ENCODE peak calls at places on chromosomes 5 and 9, in eight cellular contexts. H, A, E, R, B, X, W and M are unnamed samples.

GRCh38 chr9:81456431-81456970 is 232.8 kb downstream of the TLE1 start:
- DNase-seq in A (peak; percentile 48), R (no peak), E (no peak), W (peak; percentile 31), H (no peak), X (no peak), B (no peak), M (no peak)

GRCh38 chr9:77897292-77897691 is 134.3 kb downstream of the GNAQ start:
- DNase-seq in B (no peak), E (peak; percentile 65), A (peak; percentile 6), X (no peak), R (no peak), H (no peak), W (peak; percentile 7), M (no peak)

GRCh38 chr9:114212841-114213240 is 57.5 kb downstream of the COL27A1 start:
- DNase-seq in X (no peak), B (no peak), W (no peak), E (no peak), A (no peak), R (no peak), H (no peak), M (no peak)

GRCh38 chr5:6686916-6687409 is 26.3 kb upstream of the TENT4A start:
- DNase-seq in R (no peak), H (no peak), A (peak; percentile 35), B (no peak), X (no peak), W (peak; percentile 79), E (peak; percentile 45), M (no peak)

GRCh38 chr5:107542428-107542827 is 128.3 kb downstream of the EFNA5 start:
- DNase-seq in W (peak; percentile 76), B (no peak), A (peak; percentile 95), H (no peak), E (peak; percentile 71), R (peak; percentile 55), X (peak; percentile 44), M (peak; percentile 95)

GRCh38 chr5:118070041-118070440 is 918.3 kb downstream of the DTWD2 start:
- DNase-seq in H (no peak), B (no peak), E (no peak), A (no peak), W (no peak), X (no peak), R (no peak), M (no peak)

GRCh38 chr5:124040799-124041198 is 528.8 kb downstream of the CSNK1G3 start:
- DNase-seq in R (no peak), E (no peak), X (no peak), H (no peak), W (peak; percentile 26), A (peak; percentile 37), B (no peak), M (no peak)

GRCh38 chr9:111613436-111614040 is 14.1 kb upstream of the PTGR1 start:
- DNase-seq in B (no peak), E (no peak), R (no peak), H (no peak), W (no peak), A (no peak), X (peak; percentile 35), M (no peak)

GRCh38 chr9:137354153-137354844 is 52.2 kb upstream of the NRARP start:
- DNase-seq in H (no peak), A (no peak), X (no peak), E (no peak), B (no peak), W (no peak), R (no peak), M (no peak)

GRCh38 chr9:83932001-83932400 is 10.8 kb upstream of the KIF27 start:
- DNase-seq in W (no peak), B (no peak), X (no peak), H (no peak), A (no peak), E (peak; percentile 70), R (no peak), M (no peak)

GRCh38 chr9:123310551-123311249 is 42.3 kb upstream of the STRBP start:
- DNase-seq in W (no peak), A (no peak), E (peak; percentile 57), R (no peak), B (no peak), X (no peak), H (no peak), M (no peak)

GRCh38 chr9:109469646-109470358 is 28.3 kb downstream of the PTPN3 start:
- DNase-seq in A (peak; percentile 81), E (peak; percentile 76), B (peak; percentile 18), X (peak; percentile 75), H (peak; percentile 21), W (peak; percentile 85), R (peak; percentile 60), M (no peak)

GRCh38 chr5:129306725-129307124 is 153.4 kb upstream of the ADAMTS19 start:
- DNase-seq in E (no peak), W (no peak), X (no peak), A (no peak), R (no peak), H (no peak), B (no peak), M (no peak)

GRCh38 chr5:172606156-172606785 is 34.8 kb upstream of the NEURL1B start:
- DNase-seq in X (no peak), E (no peak), H (no peak), A (no peak), B (no peak), W (no peak), R (no peak), M (no peak)

GRCh38 chr5:172603425-172603824 is 37.6 kb upstream of the NEURL1B start:
- DNase-seq in E (no peak), A (peak; percentile 2), W (peak; percentile 42), B (no peak), X (no peak), R (no peak), H (no peak), M (no peak)

GRCh38 chr5:172600571-172600970 is 40.5 kb upstream of the NEURL1B start:
- DNase-seq in B (no peak), R (peak; percentile 39), E (no peak), W (no peak), A (no peak), X (no peak), H (no peak), M (no peak)

GRCh38 chr5:172605466-172605865 is 35.6 kb upstream of the NEURL1B start:
- DNase-seq in R (no peak), A (no peak), H (no peak), E (no peak), B (no peak), X (no peak), W (no peak), M (no peak)

DNA sequence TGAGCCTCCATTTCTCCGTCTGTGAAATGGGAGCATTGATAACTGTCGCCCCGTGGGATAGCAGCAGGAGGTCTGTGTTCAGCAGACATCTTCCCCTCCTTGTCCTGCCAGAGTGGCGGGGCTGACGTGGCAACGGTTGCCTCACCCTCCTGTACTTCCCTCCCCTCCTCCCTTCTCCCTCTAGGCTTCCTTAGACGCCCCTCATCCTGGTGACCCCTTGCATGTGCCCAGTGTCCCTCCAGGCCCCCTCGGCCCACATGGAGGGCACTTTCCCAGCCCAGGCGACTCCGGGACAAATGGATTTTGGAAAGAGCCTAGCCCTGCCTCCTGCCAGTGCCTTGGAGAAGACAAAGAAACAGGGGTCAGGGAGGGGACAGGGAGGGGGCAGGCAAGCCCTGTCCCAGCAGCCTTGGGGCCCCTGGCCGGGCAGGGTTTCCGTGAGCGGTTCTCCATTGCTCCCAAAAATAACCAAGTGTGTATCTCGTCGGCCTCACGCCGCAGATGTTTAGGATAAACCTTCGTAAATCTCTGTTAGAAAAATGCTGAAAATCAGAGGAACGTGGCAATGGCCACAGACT is 38.3 kb upstream of the NEURL1B start:
- DNase-seq in H (no peak), E (no peak), X (no peak), B (no peak), A (peak; percentile 11), W (no peak), R (no peak), M (no peak)
- H3K27ac ChIP-seq in H (no peak overlapping the region), E (no peak overlapping the region), X (peak overlapping the region; percentile 82), B (no peak overlapping the region), A (no peak overlapping the region), W (no peak overlapping the region), R (peak overlapping the region; percentile 89), M (no peak overlapping the region)

GRCh38 chr9:131712151-131712716 is 27.6 kb downstream of the RAPGEF1 start:
- DNase-seq in A (no peak), B (no peak), W (no peak), E (no peak), R (no peak), H (no peak), X (no peak), M (no peak)

GRCh38 chr9:131714161-131714646 is 25.7 kb downstream of the RAPGEF1 start:
- DNase-seq in R (peak; percentile 64), E (no peak), H (no peak), A (peak; percentile 80), B (no peak), W (peak; percentile 97), X (no peak), M (peak; percentile 80)

GRCh38 chr9:131715906-131716305 is 24.0 kb downstream of the RAPGEF1 start:
- DNase-seq in W (peak; percentile 48), X (no peak), B (no peak), R (peak; percentile 64), E (no peak), H (no peak), A (no peak), M (no peak)

GRCh38 chr9:131714821-131715220 is 25.1 kb downstream of the RAPGEF1 start:
- DNase-seq in H (no peak), E (no peak), A (no peak), B (no peak), R (no peak), W (no peak), X (no peak), M (no peak)

GRCh38 chr9:131713016-131713415 is 26.9 kb downstream of the RAPGEF1 start:
- DNase-seq in R (no peak), E (no peak), H (no peak), B (no peak), A (no peak), W (no peak), X (no peak), M (no peak)
- H3K27ac ChIP-seq in R (peak overlapping the region; percentile 83), E (no peak overlapping the region), H (no peak overlapping the region), B (no peak overlapping the region), A (no peak overlapping the region), W (peak overlapping the region; percentile 97), X (peak overlapping the region; percentile 72), M (peak overlapping the region; percentile 83)

DNA sequence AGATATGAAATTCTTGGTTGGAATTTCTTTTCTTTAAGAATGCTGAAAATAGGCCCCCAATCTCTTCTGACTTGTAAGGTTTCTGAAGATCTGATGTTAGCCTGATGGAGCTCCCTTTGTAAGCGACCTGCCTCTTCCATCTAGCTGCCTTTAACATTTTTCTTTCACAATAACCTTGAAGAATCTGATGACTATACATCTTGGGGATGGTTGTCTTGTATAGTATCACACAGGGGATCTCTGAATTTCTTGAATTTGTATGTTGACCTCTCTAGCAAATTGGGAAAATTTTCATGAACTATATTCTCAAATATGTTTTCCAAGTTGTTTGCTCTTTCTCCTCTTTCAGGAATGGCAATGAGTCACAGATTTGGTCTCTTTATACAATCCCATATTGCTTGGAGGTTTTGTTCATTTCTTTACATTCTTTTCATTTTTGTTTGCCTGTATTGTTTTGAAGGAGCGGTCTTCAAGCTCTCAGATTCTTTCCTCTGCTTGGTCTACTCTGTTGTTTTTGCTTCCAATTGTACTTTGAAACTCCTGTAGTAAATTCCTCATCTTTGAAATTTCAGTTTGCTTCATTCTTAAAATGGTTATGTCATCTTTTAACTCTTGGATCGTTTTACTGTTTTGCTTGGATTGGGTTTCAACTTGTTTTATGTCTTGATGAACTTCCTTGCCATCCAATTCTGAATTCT is 245.2 kb upstream of the TARS1 start:
- DNase-seq in X (no peak), B (no peak), R (no peak), H (no peak), W (peak; percentile 55), A (peak; percentile 25), E (no peak), M (no peak)
- H3K27ac ChIP-seq in X (no peak overlapping the region), B (no peak overlapping the region), R (no peak overlapping the region), H (no peak overlapping the region), W (peak overlapping the region; percentile 44), A (peak overlapping the region; percentile 39), E (no peak overlapping the region), M (peak overlapping the region; percentile 74)

GRCh38 chr5:71452876-71453275 is 2.6 kb upstream of the BDP1 start:
- DNase-seq in H (no peak), X (no peak), E (no peak), A (no peak), W (no peak), B (no peak), R (no peak), M (no peak)
- H3K27ac ChIP-seq in H (no peak overlapping the region), X (no peak overlapping the region), E (no peak overlapping the region), A (no peak overlapping the region), W (no peak overlapping the region), B (no peak overlapping the region), R (no peak overlapping the region), M (no peak overlapping the region)